ENCODE peak calls at places on chromosomes 13 and 19, in seven cellular contexts. K is anterior cingulate cortex, U is astrocyte, E is GM23338, F is progenitor cell of endocrine pancreas, B is NCI-H187, L is A172. Y is an unnamed sample.

GRCh38 chr13:114143806-114144605 is 11.6 kb upstream of the RASA3 start:
- DNase-seq in E (peak), B (no peak), U (no peak), F (no peak), K (no peak), L (no peak), Y (peak)

GRCh38 chr19:34502582-34503545 is 21.3 kb downstream of the WTIP start:
- DNase-seq in F (no peak), L (no peak), U (no peak), E (no peak), K (no peak), B (no peak), Y (no peak)

GRCh38 chr19:34172661-34173144 is 399 bp downstream of the LSM14A start:
- DNase-seq in U (no peak), K (no peak), E (no peak), L (no peak), F (peak), B (peak), Y (peak)

GRCh38 chr19:17286263-17286662 is 4.6 kb downstream of the ANKLE1 start:
- DNase-seq in U (no peak), E (no peak), K (no peak), L (no peak), B (no peak), F (no peak), Y (no peak)

GRCh38 chr13:101811440-101811839 is 359.0 kb downstream of the ITGBL1 start:
- DNase-seq in L (peak), F (no peak), E (no peak), K (no peak), B (no peak), U (no peak), Y (no peak)

GRCh38 chr19:35436477-35437141 is 11.4 kb upstream of the FFAR2 start:
- DNase-seq in U (no peak), L (peak), K (no peak), F (no peak), E (no peak), B (no peak), Y (no peak)

GRCh38 chr19:18373892-18374629 is 11.9 kb upstream of the GDF15 start:
- DNase-seq in L (peak), B (no peak), F (peak), E (peak), U (peak), K (peak), Y (peak)

GRCh38 chr13:93786846-93787245 is 560.2 kb downstream of the GPC6 start:
- DNase-seq in U (no peak), E (no peak), L (no peak), K (no peak), F (no peak), B (no peak), Y (no peak)

GRCh38 chr13:112958127-112958989 is 10.7 kb upstream of the MCF2L start:
- DNase-seq in E (no peak), F (no peak), B (no peak), L (peak), U (no peak), K (no peak), Y (no peak)

GRCh38 chr19:1618157-1619093 is 13.2 kb upstream of the UQCR11 start:
- DNase-seq in L (peak), K (peak), B (no peak), U (no peak), E (peak), F (no peak), Y (no peak)

GRCh38 chr13:28478127-28478526 is 16.8 kb downstream of the FLT1 start:
- DNase-seq in U (no peak), B (no peak), E (no peak), L (no peak), K (no peak), F (no peak), Y (no peak)

GRCh38 chr13:78679329-78679728 is 20.4 kb upstream of the OBI1 start:
- DNase-seq in F (no peak), U (peak), B (no peak), K (no peak), L (no peak), E (no peak), Y (no peak)

GRCh38 chr19:27890696-27891095 is 1322.3 kb downstream of the UQCRFS1 start:
- DNase-seq in F (no peak), L (no peak), B (no peak), U (no peak), K (no peak), E (no peak), Y (no peak)

GRCh38 chr13:100512422-100512821 is 76.2 kb downstream of the GGACT start:
- DNase-seq in U (peak), B (no peak), K (no peak), L (peak), F (no peak), E (no peak), Y (no peak)

GRCh38 chr19:40907968-40908735 is 26.1 kb upstream of the CYP2A7 start:
- DNase-seq in F (no peak), L (no peak), B (no peak), K (no peak), E (peak), U (no peak), Y (no peak)

GRCh38 chr13:21234537-21234936 is 58.1 kb downstream of the MRPL57 start:
- DNase-seq in U (no peak), K (no peak), F (no peak), B (no peak), L (peak), E (no peak), Y (no peak)

GRCh38 chr13:28355046-28355821 is 139.7 kb downstream of the FLT1 start:
- DNase-seq in F (no peak), E (no peak), K (no peak), U (no peak), L (no peak), B (no peak), Y (no peak)

GRCh38 chr13:34731486-34731885 is 210.6 kb upstream of the NBEA start:
- DNase-seq in K (no peak), B (no peak), U (no peak), F (no peak), L (peak), E (no peak), Y (no peak)

GRCh38 chr13:59112375-59112774 is 1051.4 kb downstream of the DIAPH3 start:
- DNase-seq in F (no peak), B (no peak), E (no peak), L (peak), U (peak), K (no peak), Y (no peak)

GRCh38 chr13:49218493-49219051 is 1.6 kb upstream of the MLNR start:
- DNase-seq in K (no peak), U (no peak), B (no peak), L (no peak), E (peak), F (no peak), Y (peak)